ENCODE peak calls at places on chromosome 17, in four cellular contexts. G, B, S and F are unnamed samples.
A peak's percentile ranks its signal among the peaks of the same experiment; 100 is the strongest.

GRCh38 chr17:50666316-50666715 is 31.6 kb downstream of the ABCC3 start:
- DNase-seq in S (no peak), G (no peak), B (no peak), F (no peak)

GRCh38 chr17:42027961-42028790 is 8.3 kb downstream of the NKIRAS2 start:
- DNase-seq in B (no peak), G (no peak), S (no peak), F (no peak)

GRCh38 chr17:8875957-8876356 is 8.5 kb upstream of the PIK3R6 start:
- DNase-seq in G (peak; percentile 56), B (no peak), S (no peak), F (no peak)

GRCh38 chr17:57892820-57893595 is 43.2 kb upstream of the MRPS23 start:
- DNase-seq in G (peak; percentile 97), B (peak; percentile 94), S (no peak), F (no peak)

GRCh38 chr17:67488161-67488560 is 111.1 kb downstream of the PITPNC1 start:
- DNase-seq in S (no peak), B (no peak), G (peak; percentile 42), F (no peak)

GRCh38 chr17:59425085-59425901 is 93.8 kb downstream of the YPEL2 start:
- DNase-seq in S (no peak), B (peak; percentile 32), G (peak; percentile 26), F (no peak)

GRCh38 chr17:82909322-82909904 is 69.6 kb upstream of the ZNF750 start:
- DNase-seq in G (no peak), S (no peak), B (no peak), F (no peak)

GRCh38 chr17:82124101-82124500 is 26.1 kb upstream of the FASN start:
- DNase-seq in G (no peak), B (no peak), S (no peak), F (no peak)

GRCh38 chr17:65121916-65122821 is 15.0 kb upstream of the RGS9 start:
- DNase-seq in B (no peak), S (no peak), G (no peak), F (no peak)

GRCh38 chr17:7884581-7885356 is 3.8 kb upstream of the CHD3 start:
- DNase-seq in B (no peak), S (no peak), G (no peak), F (no peak)

GRCh38 chr17:1413281-1413791 is 13.3 kb upstream of the YWHAE start:
- DNase-seq in S (no peak), G (peak; percentile 85), B (peak; percentile 27), F (no peak)